ENCODE peak calls at places on chromosomes 5 and 9, in nine cellular contexts. N, V, L, P, X, F, A, B and D are unnamed samples.

GRCh38 chr9:94806307-94806893 is 79.9 kb downstream of the AOPEP start:
- DNase-seq in N (peak; percentile 58), V (no peak), L (no peak), P (no peak), X (no peak), F (no peak), A (no peak), B (peak; percentile 90), D (no peak)

GRCh38 chr9:90299963-90300362 is 342.7 kb downstream of the DIRAS2 start:
- DNase-seq in N (no peak), V (no peak), L (no peak), P (peak; percentile 45), X (no peak), F (no peak), A (no peak), B (no peak), D (no peak)

GRCh38 chr5:149168276-149168675 is 27.0 kb downstream of the ABLIM3 start:
- DNase-seq in N (no peak), V (no peak), L (no peak), P (no peak), X (no peak), F (no peak), A (no peak), B (no peak), D (no peak)

GRCh38 chr9:4933177-4933576 is 51.9 kb upstream of the JAK2 start:
- DNase-seq in N (peak; percentile 89), V (no peak), L (peak; percentile 19), P (no peak), X (no peak), F (no peak), A (no peak), B (no peak), D (no peak)

GRCh38 chr9:19522558-19522957 is 113.7 kb downstream of the ACER2 start:
- DNase-seq in N (no peak), V (no peak), L (no peak), P (no peak), X (no peak), F (no peak), A (no peak), B (no peak), D (no peak)

GRCh38 chr5:6714221-6715041 is 1.2 kb downstream of the TENT4A start:
- DNase-seq in N (peak; percentile 20), V (peak; percentile 59), L (no peak), P (no peak), X (no peak), F (peak; percentile 41), A (no peak), B (peak; percentile 16), D (no peak)

GRCh38 chr5:171207256-171207866 is 101.7 kb upstream of the TLX3 start:
- DNase-seq in N (peak; percentile 67), V (no peak), L (no peak), P (peak; percentile 17), X (peak; percentile 53), F (no peak), A (peak; percentile 57), B (peak; percentile 52), D (no peak)

GRCh38 chr9:86035827-86036440 is 63.4 kb downstream of the GOLM1 start:
- DNase-seq in N (no peak), V (no peak), L (no peak), P (no peak), X (no peak), F (no peak), A (no peak), B (no peak), D (no peak)

GRCh38 chr5:156328176-156328575 is 1.2 kb downstream of the SGCD start:
- DNase-seq in N (peak; percentile 0), V (no peak), L (no peak), P (no peak), X (no peak), F (no peak), A (peak; percentile 10), B (no peak), D (no peak)

GRCh38 chr5:156325671-156326070 is 1.3 kb upstream of the SGCD start:
- DNase-seq in N (no peak), V (no peak), L (no peak), P (peak; percentile 87), X (no peak), F (no peak), A (no peak), B (no peak), D (no peak)

GRCh38 chr5:156328766-156329165 is 1.8 kb downstream of the SGCD start:
- DNase-seq in N (no peak), V (no peak), L (no peak), P (no peak), X (no peak), F (no peak), A (no peak), B (no peak), D (no peak)

GRCh38 chr5:156326718-156327259 is at the start of gene SGCD:
- DNase-seq in N (peak; percentile 91), V (peak; percentile 53), L (peak; percentile 53), P (peak; percentile 58), X (peak; percentile 26), F (peak; percentile 77), A (peak; percentile 90), B (peak; percentile 47), D (peak; percentile 84)

DNA sequence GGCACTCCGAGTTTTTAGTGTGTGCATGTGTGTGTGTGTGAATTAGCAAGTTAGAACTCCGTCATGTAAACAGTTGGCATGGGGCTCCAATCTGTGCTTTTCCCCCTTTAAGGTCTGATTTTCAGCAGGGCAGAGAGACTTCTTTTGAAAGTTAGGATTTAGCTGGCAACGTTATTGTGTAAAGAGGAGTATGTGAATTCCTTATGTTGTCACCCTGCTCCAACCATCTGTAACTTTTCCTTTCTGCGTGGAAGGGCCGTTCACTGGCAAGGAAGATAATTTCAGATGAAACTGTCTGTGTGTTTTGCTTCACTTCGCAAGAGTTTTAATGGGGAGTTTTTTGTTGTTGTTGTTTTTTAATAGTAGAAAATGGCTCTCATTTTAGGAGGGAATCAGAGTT is 342 bp downstream of the SGCD start:
- DNase-seq in N (peak; percentile 45), V (no peak), L (no peak), P (no peak), X (no peak), F (no peak), A (no peak), B (no peak), D (no peak)
- H3K4me3 ChIP-seq in N (peak overlapping the region; percentile 33), V (peak overlapping the region; percentile 50), L (peak overlapping the region; percentile 37), P (peak overlapping the region; percentile 71), X (peak overlapping the region; percentile 26), F (peak overlapping the region; percentile 13), A (peak overlapping the region; percentile 72), B (peak overlapping the region; percentile 38), D (peak overlapping the region; percentile 92)

GRCh38 chr5:169299651-169300467 is 1.1 kb downstream of the SLIT3 start:
- DNase-seq in N (peak; percentile 63), V (no peak), L (no peak), P (no peak), X (no peak), F (no peak), A (no peak), B (peak; percentile 36), D (no peak)

GRCh38 chr5:169298193-169298592 is 2.7 kb downstream of the SLIT3 start:
- DNase-seq in N (no peak), V (no peak), L (no peak), P (no peak), X (no peak), F (no peak), A (no peak), B (no peak), D (no peak)

GRCh38 chr5:169301386-169301930 is 519 bp upstream of the SLIT3 start:
- DNase-seq in N (no peak), V (no peak), L (no peak), P (no peak), X (no peak), F (peak; percentile 15), A (no peak), B (peak; percentile 44), D (peak; percentile 49)

GRCh38 chr5:169300468-169301385 is at the start of gene SLIT3:
- DNase-seq in N (peak; percentile 91), V (no peak), L (peak; percentile 85), P (no peak), X (peak; percentile 43), F (peak; percentile 74), A (peak; percentile 47), B (peak; percentile 89), D (peak; percentile 90)

DNA sequence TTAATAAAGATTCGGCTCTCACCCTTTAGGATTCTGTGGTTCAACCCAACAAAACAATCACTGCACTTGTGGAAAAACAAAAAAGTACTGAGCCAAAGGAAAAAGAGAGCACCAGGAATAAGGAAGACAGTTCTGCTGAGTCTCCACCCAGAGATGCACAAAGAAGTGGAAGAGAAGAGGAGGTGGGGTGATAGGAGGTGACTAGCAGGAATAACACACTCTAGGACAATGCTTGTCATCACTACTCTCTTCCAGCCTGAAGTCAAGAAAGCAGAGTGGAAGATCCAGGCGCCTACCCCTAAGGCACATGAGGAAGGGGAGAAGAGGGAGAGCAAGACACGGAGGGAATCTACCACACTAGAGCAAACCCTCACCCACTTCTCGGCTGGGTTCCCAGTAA is 1.8 kb downstream of the SLIT3 start:
- DNase-seq in N (no peak), V (no peak), L (no peak), P (no peak), X (no peak), F (no peak), A (no peak), B (peak; percentile 38), D (no peak)
- H3K4me3 ChIP-seq in N (peak overlapping the region; percentile 60), V (peak overlapping the region; percentile 48), L (peak overlapping the region; percentile 52), P (no peak overlapping the region), X (no peak overlapping the region), F (no peak overlapping the region), A (no peak overlapping the region), B (peak overlapping the region; percentile 76), D (peak overlapping the region; percentile 79)

GRCh38 chr5:81754621-81755020 is 3.7 kb upstream of the SSBP2 start:
- DNase-seq in N (no peak), V (no peak), L (no peak), P (no peak), X (no peak), F (no peak), A (no peak), B (no peak), D (no peak)
- H3K4me3 ChIP-seq in N (no peak overlapping the region), V (no peak overlapping the region), L (no peak overlapping the region), P (no peak overlapping the region), X (no peak overlapping the region), F (no peak overlapping the region), A (no peak overlapping the region), B (no peak overlapping the region), D (no peak overlapping the region)

GRCh38 chr9:91481971-91482370 is 58.3 kb upstream of the NFIL3 start:
- DNase-seq in N (peak; percentile 78), V (no peak), L (no peak), P (no peak), X (no peak), F (no peak), A (no peak), B (no peak), D (no peak)

GRCh38 chr9:91485006-91485405 is 61.4 kb upstream of the NFIL3 start:
- DNase-seq in N (no peak), V (no peak), L (no peak), P (no peak), X (no peak), F (no peak), A (no peak), B (no peak), D (no peak)

GRCh38 chr9:91486699-91487497 is 63.3 kb upstream of the NFIL3 start:
- DNase-seq in N (peak; percentile 78), V (no peak), L (no peak), P (no peak), X (peak; percentile 66), F (no peak), A (peak; percentile 68), B (no peak), D (no peak)

GRCh38 chr9:91483189-91483691 is 59.6 kb upstream of the NFIL3 start:
- DNase-seq in N (peak; percentile 69), V (no peak), L (no peak), P (no peak), X (peak; percentile 74), F (no peak), A (peak; percentile 47), B (no peak), D (no peak)

GRCh38 chr9:91483835-91484234 is 60.2 kb upstream of the NFIL3 start:
- DNase-seq in N (no peak), V (no peak), L (no peak), P (no peak), X (no peak), F (no peak), A (no peak), B (no peak), D (no peak)
- H3K4me3 ChIP-seq in N (no peak overlapping the region), V (no peak overlapping the region), L (no peak overlapping the region), P (no peak overlapping the region), X (no peak overlapping the region), F (no peak overlapping the region), A (no peak overlapping the region), B (no peak overlapping the region), D (no peak overlapping the region)